ENCODE peak calls at places on chromosomes 1 and 21, in six cellular contexts. D is cardiac muscle cell, A is spleen, C is heart left ventricle, M is endothelial cell of umbilical vein, T is foreskin fibroblast. K is an unnamed sample.

GRCh38 chr1:64895500-64895899 is 70.8 kb downstream of the JAK1 start:
- DNase-seq in D (no peak), A (no peak), C (no peak), M (no peak), T (no peak), K (no peak)

GRCh38 chr1:65213271-65213905 is 65.4 kb downstream of the AK4 start:
- DNase-seq in D (no peak), A (no peak), C (no peak), M (no peak), T (no peak), K (no peak)

GRCh38 chr1:9317591-9318331 is 25.1 kb downstream of the SPSB1 start:
- DNase-seq in D (no peak), A (no peak), C (peak), M (peak), T (peak), K (no peak)

GRCh38 chr21:34073032-34073748 is at the start of the genes MRPS6 and SLC5A3:
- DNase-seq in D (peak), A (peak), C (peak), M (peak), T (peak), K (peak)

GRCh38 chr1:5509664-5510452 is 482.4 kb downstream of the NPHP4 start:
- DNase-seq in D (peak), A (peak), C (peak), M (peak), T (peak), K (no peak)

GRCh38 chr1:242824435-242824834 is 299.9 kb upstream of the PLD5 start:
- DNase-seq in D (no peak), A (no peak), C (no peak), M (no peak), T (peak), K (no peak)

GRCh38 chr1:162357681-162358266 is 18.9 kb downstream of the SPATA46 start:
- DNase-seq in D (peak), A (no peak), C (no peak), M (peak), T (peak), K (peak)

GRCh38 chr21:39386194-39386593 is 37.3 kb upstream of the HMGN1 start:
- DNase-seq in D (no peak), A (peak), C (peak), M (no peak), T (peak), K (no peak)

GRCh38 chr1:192545781-192546521 is 29.6 kb upstream of the RGS1 start:
- DNase-seq in D (no peak), A (no peak), C (no peak), M (peak), T (no peak), K (no peak)

GRCh38 chr1:59641861-59642260 is 172.9 kb upstream of the HOOK1 start:
- DNase-seq in D (no peak), A (no peak), C (no peak), M (no peak), T (no peak), K (no peak)

GRCh38 chr1:229479660-229480399 is 28.3 kb downstream of the NUP133 start:
- DNase-seq in D (peak), A (no peak), C (no peak), M (no peak), T (no peak), K (no peak)

GRCh38 chr1:219329606-219330005 is 155.9 kb downstream of the LYPLAL1 start:
- DNase-seq in D (no peak), A (no peak), C (no peak), M (peak), T (peak), K (no peak)

GRCh38 chr1:103107696-103108524 is at the start of gene COL11A1:
- DNase-seq in D (peak), A (no peak), C (no peak), M (no peak), T (peak), K (no peak)

GRCh38 chr1:178408869-178409268 is 87.9 kb downstream of the CLEC20A start:
- DNase-seq in D (no peak), A (no peak), C (no peak), M (peak), T (no peak), K (no peak)

GRCh38 chr1:118136511-118136937 is 48.5 kb downstream of the SPAG17 start:
- DNase-seq in D (no peak), A (no peak), C (peak), M (no peak), T (peak), K (peak)

GRCh38 chr1:154778280-154778679 is 91.8 kb downstream of the KCNN3 start:
- DNase-seq in D (no peak), A (no peak), C (no peak), M (no peak), T (no peak), K (no peak)

GRCh38 chr1:222653178-222653827 is 35.4 kb downstream of the MIA3 start:
- DNase-seq in D (no peak), A (no peak), C (no peak), M (no peak), T (no peak), K (no peak)

GRCh38 chr1:43881415-43881814 is 52.2 kb upstream of the ARTN start:
- DNase-seq in D (peak), A (no peak), C (peak), M (no peak), T (peak), K (peak)
- TF ChIP-seq CTCF in D (no peak), A (no peak), C (no peak), M (no peak), T (no peak), K (no peak)

DNA sequence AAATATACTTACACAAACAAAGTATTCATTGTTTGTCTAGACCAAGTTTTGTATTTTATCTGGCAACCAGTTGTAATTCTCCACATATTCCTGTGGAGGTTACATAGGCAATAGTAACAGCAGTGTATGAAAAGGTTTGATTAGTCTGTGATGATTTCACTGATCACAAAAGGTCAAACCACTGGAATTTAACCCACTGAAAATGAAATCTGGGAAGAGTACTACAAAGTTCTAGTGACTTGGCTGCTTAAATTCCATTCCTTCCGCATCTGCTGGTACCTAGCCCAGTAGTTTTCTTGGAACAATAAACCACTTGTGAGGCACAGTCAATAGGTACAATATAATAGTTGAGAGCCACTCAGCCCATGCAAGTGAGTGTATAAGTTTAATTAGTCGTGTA is 205.4 kb downstream of the NFIA start:
- DNase-seq in D (no peak), A (no peak), C (no peak), M (peak), T (peak), K (peak)
- H3K4me3 ChIP-seq in D (no peak), A (no peak), C (no peak), M (no peak), T (no peak), K (no peak)

DNA sequence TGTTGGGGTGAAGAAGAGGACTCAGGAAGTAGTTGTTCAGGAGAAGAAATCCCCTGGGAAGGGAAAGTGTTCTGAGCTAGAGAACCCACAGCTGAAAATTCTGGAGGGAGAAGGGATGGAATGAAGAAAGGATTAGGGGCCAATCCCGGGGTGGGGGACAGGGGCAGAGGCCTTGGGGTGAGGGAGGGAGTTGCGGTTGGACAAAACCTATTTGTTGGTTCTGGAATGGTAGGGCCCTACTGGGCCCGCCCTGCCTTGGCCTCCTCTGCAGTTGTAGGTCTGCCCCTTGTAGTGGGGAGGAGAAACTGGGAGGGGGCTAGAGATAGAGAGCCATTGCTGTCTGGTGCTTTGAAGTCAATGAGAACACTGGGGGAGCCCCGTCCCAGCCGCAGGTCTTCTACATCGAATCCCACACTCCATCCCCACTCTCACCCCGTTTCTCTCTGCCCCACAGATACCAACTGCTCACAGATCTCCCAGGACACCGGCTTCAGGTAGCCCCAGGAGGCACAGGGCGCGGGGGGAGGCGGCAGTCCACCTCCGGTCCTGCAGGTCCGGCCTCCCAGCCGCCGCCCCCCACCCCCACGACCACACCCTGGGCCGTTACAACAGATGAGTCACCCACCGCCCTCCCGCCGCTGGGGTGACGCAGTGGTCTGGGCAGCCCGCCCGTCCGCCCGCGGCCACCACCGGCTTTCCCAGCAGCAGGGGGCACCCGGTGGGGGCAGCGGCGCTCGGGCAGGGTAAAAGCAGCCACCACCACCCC is 1.1 kb downstream of the TAGLN2 start:
- DNase-seq in D (no peak), A (peak), C (peak), M (peak), T (peak), K (no peak)
- TF ChIP-seq CTCF in D (no peak), A (no peak), C (peak), M (peak), T (no peak), K (peak)

DNA sequence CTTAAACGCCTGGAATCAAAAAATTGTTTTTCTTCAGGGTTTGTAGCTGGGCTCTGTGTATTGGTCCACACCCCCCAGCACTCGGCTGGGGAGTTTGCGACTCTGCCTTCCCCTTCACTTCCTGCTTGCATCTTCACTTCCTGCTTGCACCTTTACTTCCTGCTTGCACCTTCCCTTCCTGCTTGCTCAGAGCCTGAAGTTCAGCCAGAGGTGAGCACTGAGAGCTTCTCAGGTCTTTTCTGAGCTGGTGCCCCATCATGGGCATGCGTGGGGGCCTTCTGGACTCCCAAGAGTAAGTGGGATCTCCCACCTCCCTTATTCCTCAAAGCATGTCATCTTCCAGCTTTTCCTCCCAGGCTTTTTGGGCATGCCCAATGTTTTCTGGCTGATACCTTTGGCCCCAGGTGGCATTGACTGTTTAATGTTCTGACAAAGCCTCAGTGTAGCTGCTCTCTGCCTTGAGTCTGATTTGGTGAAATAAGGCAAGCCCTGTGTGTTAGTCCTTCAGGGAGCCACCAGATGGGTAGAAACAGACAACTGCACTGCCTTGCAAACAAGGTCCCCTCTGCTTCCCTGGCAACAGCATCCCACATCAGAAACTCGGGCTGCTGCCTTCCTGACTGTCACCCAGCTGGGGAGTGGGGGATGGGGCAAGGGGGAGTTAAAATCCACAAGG is 3.5 kb downstream of the KRTAP10-2 start:
- DNase-seq in D (no peak), A (peak), C (no peak), M (no peak), T (no peak), K (no peak)
- H3K4me3 ChIP-seq in D (no peak), A (peak), C (no peak), M (no peak), T (no peak), K (no peak)

DNA sequence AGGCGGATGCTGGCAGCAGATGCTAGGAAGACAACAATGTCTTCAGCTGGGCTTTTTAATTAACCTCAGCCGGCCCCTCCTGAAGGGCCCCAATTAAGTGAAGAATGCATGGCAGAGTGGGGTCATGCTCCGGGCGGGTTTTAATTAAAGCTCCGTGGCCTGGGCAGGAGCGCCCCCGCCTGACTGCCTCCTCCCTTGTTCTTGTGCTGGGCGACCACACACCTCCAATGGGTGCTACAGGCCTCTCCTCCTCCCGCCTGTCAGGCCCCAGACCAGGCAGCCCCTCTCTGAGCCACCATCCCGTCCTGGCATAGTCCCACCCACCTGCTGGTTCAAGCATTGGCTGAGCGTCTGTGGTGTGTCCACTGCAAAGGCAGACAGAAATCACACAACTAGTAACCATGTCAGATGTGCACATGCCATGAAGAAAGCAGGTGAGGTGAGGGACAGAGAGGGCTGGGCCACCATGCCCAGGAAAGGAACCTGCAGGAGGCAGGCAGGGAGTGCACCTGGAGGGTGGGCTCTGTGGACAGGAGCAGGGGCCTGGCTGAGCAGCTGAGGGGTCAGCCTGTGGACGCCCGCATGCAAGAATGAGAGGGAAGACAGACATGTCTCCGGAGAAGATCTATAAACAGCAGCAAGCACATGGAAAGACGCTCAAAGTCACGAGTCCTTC is 8.5 kb upstream of the ARF1 start:
- DNase-seq in D (peak), A (peak), C (peak), M (no peak), T (peak), K (no peak)
- TF ChIP-seq CTCF in D (peak), A (no peak), C (peak), M (peak), T (no peak), K (no peak)

DNA sequence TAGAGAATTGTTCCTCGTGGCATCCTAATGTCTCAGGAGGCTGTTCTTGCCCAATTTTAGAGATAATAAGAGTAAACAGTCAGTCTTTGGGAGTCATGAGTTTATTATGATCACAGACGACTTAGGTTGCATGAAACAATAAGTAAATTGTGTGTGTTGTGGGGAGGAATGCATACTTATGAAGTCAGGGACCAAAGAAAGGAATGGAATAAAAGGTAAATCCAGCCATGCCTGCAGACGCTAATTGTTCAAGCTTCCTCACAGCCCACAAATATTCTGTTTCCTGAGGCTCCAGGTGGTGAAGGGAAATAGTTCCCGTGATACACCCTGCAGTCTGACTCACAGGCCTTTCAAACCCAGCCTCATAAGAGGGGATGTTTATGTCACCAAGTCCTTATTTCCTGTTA is 919 bp downstream of the EPHX4 start:
- DNase-seq in D (no peak), A (no peak), C (no peak), M (peak), T (peak), K (peak)
- H3K4me3 ChIP-seq in D (peak), A (peak), C (peak), M (no peak), T (peak), K (peak)